ENCODE peak calls at places on chromosomes 16 and 17, in four cellular contexts. H is ovary, Q is adrenal gland, I is IMR-90. L is an unnamed sample. For H3K36me3, the result is how much of the 10 kb centered on the place peaks cover.

GRCh38 chr17:8534498-8535188 is 95.9 kb downstream of the MYH10 start:
- DNase-seq in H (no peak), Q (no peak), I (no peak), L (no peak)

GRCh38 chr17:13947499-13947898 is 121.8 kb upstream of the COX10 start:
- DNase-seq in H (no peak), Q (no peak), I (no peak), L (no peak)

GRCh38 chr16:87472935-87473334 is 19.9 kb downstream of the ZCCHC14 start:
- DNase-seq in H (no peak), Q (no peak), I (no peak), L (no peak)

GRCh38 chr16:27253526-27253930 is 15.0 kb downstream of the NSMCE1 start:
- DNase-seq in H (no peak), Q (peak), I (peak), L (no peak)

GRCh38 chr17:7313028-7313889 is 1.9 kb downstream of the GPS2 start:
- DNase-seq in H (no peak), Q (no peak), I (peak), L (no peak)

GRCh38 chr17:2289878-2290478 is 13.6 kb downstream of the SMG6 start:
- DNase-seq in H (no peak), Q (no peak), I (peak), L (no peak)

GRCh38 chr17:62668091-62668804 is 40.8 kb downstream of the MRC2 start:
- DNase-seq in H (no peak), Q (no peak), I (no peak), L (no peak)

GRCh38 chr16:48535831-48536599 is 74.0 kb downstream of the N4BP1 start:
- DNase-seq in H (peak), Q (peak), I (peak), L (peak)

GRCh38 chr17:44915727-44916058 is 393 bp upstream of the GFAP start:
- DNase-seq in H (no peak), Q (no peak), I (no peak), L (no peak)

GRCh38 chr16:49431040-49431439 is 57.4 kb downstream of the C16orf78 start:
- DNase-seq in H (no peak), Q (no peak), I (no peak), L (no peak)

GRCh38 chr16:30658731-30659506 is 688 bp downstream of the FBRS start:
- DNase-seq in H (peak), Q (peak), I (peak), L (peak)

GRCh38 chr16:2243781-2244180 is 7.5 kb downstream of the DNASE1L2 start:
- DNase-seq in H (no peak), Q (no peak), I (no peak), L (no peak)
- H3K36me3 ChIP-seq in H (under half), Q (under half), I (half or more), L (half or more)

GRCh38 chr16:88723507-88723887 is 17.2 kb downstream of the CTU2 start:
- DNase-seq in H (no peak), Q (no peak), I (no peak), L (no peak)
- H3K36me3 ChIP-seq in H (under half), Q (half or more), I (half or more), L (half or more)

GRCh38 chr16:57478396-57479024 is 7.8 kb downstream of the DOK4 start:
- DNase-seq in H (no peak), Q (no peak), I (no peak), L (no peak)
- H3K36me3 ChIP-seq in H (under half), Q (under half), I (under half), L (under half)

GRCh38 chr16:58537124-58537906 is 22.0 kb downstream of the SETD6 start:
- DNase-seq in H (no peak), Q (no peak), I (no peak), L (no peak)

GRCh38 chr16:58535100-58535499 is 19.8 kb downstream of the SETD6 start:
- DNase-seq in H (no peak), Q (no peak), I (no peak), L (no peak)

GRCh38 chr16:58536278-58536677 is 21.0 kb downstream of the SETD6 start:
- DNase-seq in H (no peak), Q (no peak), I (no peak), L (no peak)

DNA sequence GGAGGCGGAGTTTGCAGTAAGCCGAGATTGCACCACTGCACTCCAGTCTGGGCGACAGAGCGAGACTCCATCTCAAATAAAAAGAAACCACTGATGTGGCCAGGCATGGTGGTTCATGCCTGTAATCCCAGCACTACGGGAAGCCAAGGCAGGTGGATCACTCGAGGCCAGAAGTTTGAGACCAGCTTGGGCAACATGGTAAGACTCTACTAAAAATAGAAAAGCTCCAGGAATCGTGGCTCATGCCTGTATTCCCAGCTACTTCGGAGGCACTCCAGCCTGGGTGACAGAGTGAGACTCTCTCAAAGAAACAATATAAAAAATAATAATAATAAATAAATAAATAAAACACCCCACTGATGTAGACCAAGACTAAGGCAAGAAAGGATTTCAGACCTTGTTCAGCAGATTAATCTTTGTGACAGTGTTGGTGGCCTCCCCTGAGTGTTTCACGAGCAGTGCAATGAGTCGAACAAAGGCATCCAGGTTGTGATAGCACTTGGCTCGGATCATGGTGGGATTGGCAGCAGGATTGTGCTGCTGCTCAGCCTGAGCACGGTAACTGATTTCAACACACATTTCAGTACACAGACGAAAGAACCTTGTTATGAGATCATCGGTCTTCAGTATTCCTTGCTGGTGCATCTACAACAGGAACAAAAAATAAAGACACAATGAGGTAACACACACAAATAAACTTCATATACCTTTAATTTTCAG is 18.6 kb downstream of the SETD6 start:
- DNase-seq in H (no peak), Q (no peak), I (no peak), L (peak)
- H3K36me3 ChIP-seq in H (under half), Q (half or more), I (half or more), L (half or more)

GRCh38 chr17:82786427-82786826 is 34.6 kb downstream of the TBCD start:
- DNase-seq in H (no peak), Q (no peak), I (no peak), L (no peak)

GRCh38 chr17:82780981-82781893 is 29.4 kb downstream of the TBCD start:
- DNase-seq in H (no peak), Q (no peak), I (no peak), L (no peak)

GRCh38 chr17:82781894-82782274 is 30.0 kb downstream of the TBCD start:
- DNase-seq in H (peak), Q (peak), I (peak), L (peak)

GRCh38 chr17:82782657-82783207 is 30.9 kb downstream of the TBCD start:
- DNase-seq in H (no peak), Q (peak), I (no peak), L (peak)

GRCh38 chr17:82783498-82783897 is 31.6 kb downstream of the TBCD start:
- DNase-seq in H (no peak), Q (peak), I (no peak), L (no peak)
- H3K36me3 ChIP-seq in H (under half), Q (under half), I (under half), L (under half)

GRCh38 chr17:78805301-78805700 is 23.2 kb upstream of the CYTH1 start:
- DNase-seq in H (no peak), Q (no peak), I (no peak), L (no peak)
- H3K36me3 ChIP-seq in H (under half), Q (half or more), I (half or more), L (half or more)

DNA sequence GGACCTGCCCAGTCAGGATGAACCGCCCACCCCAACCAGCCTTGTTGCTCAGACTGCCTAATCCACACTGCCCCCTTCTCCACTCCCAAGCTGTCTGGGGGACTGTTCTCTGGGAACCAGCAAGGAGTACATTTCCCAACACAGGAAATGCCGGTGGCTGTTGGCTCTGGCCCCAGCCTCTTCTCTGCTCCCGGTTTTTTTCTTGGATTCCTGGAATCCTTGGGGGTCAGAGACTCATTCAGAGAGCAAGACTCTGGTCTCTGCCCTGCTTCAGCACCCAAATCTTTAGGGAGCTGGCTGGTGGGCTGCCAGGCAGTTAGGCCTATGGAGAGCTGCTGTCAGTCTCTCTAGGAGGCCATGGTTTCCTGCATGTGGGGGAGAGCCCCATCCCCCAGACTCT is 10.8 kb upstream of the MTMR4 start:
- DNase-seq in H (no peak), Q (no peak), I (peak), L (peak)
- H3K36me3 ChIP-seq in H (under half), Q (under half), I (under half), L (under half)

L was measured in heart left ventricle.